ENCODE peak calls at places on chromosomes 1 and 21, in ten cellular contexts. One of them, this sample, is unnamed.

GRCh38 chr1:73452522-73452921 is 745.5 kb downstream of the LRRIQ3 start:
- DNase-seq in CD8-positive, alpha-beta memory T cell: no peak
- DNase-seq in fibroblast of the conjunctiva: no peak
- DNase-seq in psoas muscle: no peak
- DNase-seq in effector CD4-positive, alpha-beta T cell: no peak
- DNase-seq in MV-4-11: no peak
- DNase-seq in GM03348: no peak
- DNase-seq in cardiac muscle cell: no peak
- DNase-seq in SHP77: no peak
- DNase-seq in NAMALWA: no peak
- DNase-seq in this sample: no peak

GRCh38 chr21:41597227-41597626 is 89.3 kb upstream of the TMPRSS2 start:
- DNase-seq in CD8-positive, alpha-beta memory T cell: no peak
- DNase-seq in fibroblast of the conjunctiva: no peak
- DNase-seq in psoas muscle: no peak
- DNase-seq in effector CD4-positive, alpha-beta T cell: no peak
- DNase-seq in MV-4-11: no peak
- DNase-seq in GM03348: no peak
- DNase-seq in cardiac muscle cell: no peak
- DNase-seq in SHP77: no peak
- DNase-seq in NAMALWA: no peak
- DNase-seq in this sample: no peak

GRCh38 chr1:12435639-12436344 is 182.2 kb downstream of the DHRS3 start:
- DNase-seq in CD8-positive, alpha-beta memory T cell: no peak
- DNase-seq in fibroblast of the conjunctiva: no peak
- DNase-seq in psoas muscle: no peak
- DNase-seq in effector CD4-positive, alpha-beta T cell: no peak
- DNase-seq in MV-4-11: peak; percentile 75
- DNase-seq in GM03348: no peak
- DNase-seq in cardiac muscle cell: no peak
- DNase-seq in SHP77: no peak
- DNase-seq in NAMALWA: no peak
- DNase-seq in this sample: no peak

GRCh38 chr21:44813149-44813548 is 4.7 kb downstream of the SUMO3 start:
- DNase-seq in CD8-positive, alpha-beta memory T cell: no peak
- DNase-seq in fibroblast of the conjunctiva: no peak
- DNase-seq in psoas muscle: no peak
- DNase-seq in effector CD4-positive, alpha-beta T cell: no peak
- DNase-seq in MV-4-11: no peak
- DNase-seq in GM03348: no peak
- DNase-seq in cardiac muscle cell: no peak
- DNase-seq in SHP77: no peak
- DNase-seq in NAMALWA: no peak
- DNase-seq in this sample: no peak

GRCh38 chr1:168942165-168942564 is 164.3 kb upstream of the ATP1B1 start:
- DNase-seq in CD8-positive, alpha-beta memory T cell: no peak
- DNase-seq in fibroblast of the conjunctiva: no peak
- DNase-seq in psoas muscle: no peak
- DNase-seq in effector CD4-positive, alpha-beta T cell: no peak
- DNase-seq in MV-4-11: no peak
- DNase-seq in GM03348: no peak
- DNase-seq in cardiac muscle cell: no peak
- DNase-seq in SHP77: no peak
- DNase-seq in NAMALWA: no peak
- DNase-seq in this sample: no peak

GRCh38 chr1:28144203-28145135 is 32.0 kb downstream of the PTAFR start:
- DNase-seq in CD8-positive, alpha-beta memory T cell: no peak
- DNase-seq in fibroblast of the conjunctiva: no peak
- DNase-seq in psoas muscle: no peak
- DNase-seq in effector CD4-positive, alpha-beta T cell: no peak
- DNase-seq in MV-4-11: peak; percentile 67
- DNase-seq in GM03348: peak; percentile 45
- DNase-seq in cardiac muscle cell: no peak
- DNase-seq in SHP77: no peak
- DNase-seq in NAMALWA: peak; percentile 56
- DNase-seq in this sample: no peak

GRCh38 chr1:153963850-153964331 is 554 bp upstream of the SLC39A1 start:
- DNase-seq in CD8-positive, alpha-beta memory T cell: no peak
- DNase-seq in fibroblast of the conjunctiva: no peak
- DNase-seq in psoas muscle: peak; percentile 39
- DNase-seq in effector CD4-positive, alpha-beta T cell: no peak
- DNase-seq in MV-4-11: no peak
- DNase-seq in GM03348: peak; percentile 33
- DNase-seq in cardiac muscle cell: peak; percentile 63
- DNase-seq in SHP77: peak; percentile 53
- DNase-seq in NAMALWA: no peak
- DNase-seq in this sample: peak; percentile 63

GRCh38 chr1:62294211-62294610 is 25.0 kb downstream of the KANK4 start:
- DNase-seq in CD8-positive, alpha-beta memory T cell: no peak
- DNase-seq in fibroblast of the conjunctiva: no peak
- DNase-seq in psoas muscle: no peak
- DNase-seq in effector CD4-positive, alpha-beta T cell: no peak
- DNase-seq in MV-4-11: peak; percentile 4
- DNase-seq in GM03348: peak; percentile 27
- DNase-seq in cardiac muscle cell: no peak
- DNase-seq in SHP77: peak; percentile 70
- DNase-seq in NAMALWA: peak; percentile 50
- DNase-seq in this sample: no peak

GRCh38 chr1:156126701-156127534 is 12.4 kb downstream of the LMNA start:
- DNase-seq in CD8-positive, alpha-beta memory T cell: peak; percentile 76
- DNase-seq in fibroblast of the conjunctiva: no peak
- DNase-seq in psoas muscle: peak; percentile 61
- DNase-seq in effector CD4-positive, alpha-beta T cell: peak; percentile 79
- DNase-seq in MV-4-11: peak; percentile 100
- DNase-seq in GM03348: peak; percentile 80
- DNase-seq in cardiac muscle cell: no peak
- DNase-seq in SHP77: no peak
- DNase-seq in NAMALWA: peak; percentile 67
- DNase-seq in this sample: peak; percentile 70

GRCh38 chr1:3112526-3112925 is 43.5 kb downstream of the PRDM16 start:
- DNase-seq in CD8-positive, alpha-beta memory T cell: no peak
- DNase-seq in fibroblast of the conjunctiva: no peak
- DNase-seq in psoas muscle: no peak
- DNase-seq in effector CD4-positive, alpha-beta T cell: no peak
- DNase-seq in MV-4-11: no peak
- DNase-seq in GM03348: no peak
- DNase-seq in cardiac muscle cell: no peak
- DNase-seq in SHP77: no peak
- DNase-seq in NAMALWA: no peak
- DNase-seq in this sample: no peak

GRCh38 chr1:162279099-162279498 is 97.6 kb downstream of the SPATA46 start:
- DNase-seq in CD8-positive, alpha-beta memory T cell: no peak
- DNase-seq in fibroblast of the conjunctiva: no peak
- DNase-seq in psoas muscle: no peak
- DNase-seq in effector CD4-positive, alpha-beta T cell: no peak
- DNase-seq in MV-4-11: no peak
- DNase-seq in GM03348: no peak
- DNase-seq in cardiac muscle cell: peak; percentile 55
- DNase-seq in SHP77: peak; percentile 1
- DNase-seq in NAMALWA: no peak
- DNase-seq in this sample: no peak

GRCh38 chr1:73839922-73840321 is 358.1 kb downstream of the LRRIQ3 start:
- DNase-seq in CD8-positive, alpha-beta memory T cell: no peak
- DNase-seq in fibroblast of the conjunctiva: no peak
- DNase-seq in psoas muscle: no peak
- DNase-seq in effector CD4-positive, alpha-beta T cell: no peak
- DNase-seq in MV-4-11: no peak
- DNase-seq in GM03348: no peak
- DNase-seq in cardiac muscle cell: peak; percentile 41
- DNase-seq in SHP77: no peak
- DNase-seq in NAMALWA: peak; percentile 58
- DNase-seq in this sample: no peak

GRCh38 chr1:67053785-67054759 is at the start of gene SLC35D1:
- DNase-seq in CD8-positive, alpha-beta memory T cell: peak; percentile 70
- DNase-seq in fibroblast of the conjunctiva: no peak
- DNase-seq in psoas muscle: peak; percentile 82
- DNase-seq in effector CD4-positive, alpha-beta T cell: peak; percentile 56
- DNase-seq in MV-4-11: peak; percentile 58
- DNase-seq in GM03348: peak; percentile 82
- DNase-seq in cardiac muscle cell: peak; percentile 96
- DNase-seq in SHP77: peak; percentile 68
- DNase-seq in NAMALWA: peak; percentile 94
- DNase-seq in this sample: peak; percentile 87

GRCh38 chr1:27491748-27492700 is 2.1 kb upstream of the WASF2 start:
- DNase-seq in CD8-positive, alpha-beta memory T cell: no peak
- DNase-seq in fibroblast of the conjunctiva: no peak
- DNase-seq in psoas muscle: peak; percentile 41
- DNase-seq in effector CD4-positive, alpha-beta T cell: no peak
- DNase-seq in MV-4-11: peak; percentile 60
- DNase-seq in GM03348: peak; percentile 57
- DNase-seq in cardiac muscle cell: no peak
- DNase-seq in SHP77: no peak
- DNase-seq in NAMALWA: peak; percentile 38
- DNase-seq in this sample: peak; percentile 35

GRCh38 chr1:234528073-234528865 is 49.3 kb upstream of the TARBP1 start:
- DNase-seq in CD8-positive, alpha-beta memory T cell: no peak
- DNase-seq in fibroblast of the conjunctiva: no peak
- DNase-seq in psoas muscle: no peak
- DNase-seq in effector CD4-positive, alpha-beta T cell: no peak
- DNase-seq in MV-4-11: peak; percentile 80
- DNase-seq in GM03348: no peak
- DNase-seq in cardiac muscle cell: no peak
- DNase-seq in SHP77: no peak
- DNase-seq in NAMALWA: no peak
- DNase-seq in this sample: no peak

GRCh38 chr1:183069562-183070216 is 46.5 kb downstream of the LAMC1 start:
- DNase-seq in CD8-positive, alpha-beta memory T cell: no peak
- DNase-seq in fibroblast of the conjunctiva: no peak
- DNase-seq in psoas muscle: no peak
- DNase-seq in effector CD4-positive, alpha-beta T cell: no peak
- DNase-seq in MV-4-11: no peak
- DNase-seq in GM03348: no peak
- DNase-seq in cardiac muscle cell: no peak
- DNase-seq in SHP77: no peak
- DNase-seq in NAMALWA: peak; percentile 60
- DNase-seq in this sample: no peak

GRCh38 chr1:12208764-12209494 is 20.9 kb upstream of the VPS13D start:
- DNase-seq in CD8-positive, alpha-beta memory T cell: peak; percentile 81
- DNase-seq in fibroblast of the conjunctiva: peak; percentile 71
- DNase-seq in psoas muscle: peak; percentile 88
- DNase-seq in effector CD4-positive, alpha-beta T cell: peak; percentile 85
- DNase-seq in MV-4-11: peak; percentile 57
- DNase-seq in GM03348: peak; percentile 93
- DNase-seq in cardiac muscle cell: peak; percentile 88
- DNase-seq in SHP77: peak; percentile 47
- DNase-seq in NAMALWA: peak; percentile 94
- DNase-seq in this sample: peak; percentile 89

GRCh38 chr1:2311184-2312032 is 79.9 kb downstream of the MORN1 start:
- DNase-seq in CD8-positive, alpha-beta memory T cell: peak; percentile 42
- DNase-seq in fibroblast of the conjunctiva: peak; percentile 43
- DNase-seq in psoas muscle: peak; percentile 77
- DNase-seq in effector CD4-positive, alpha-beta T cell: peak; percentile 50
- DNase-seq in MV-4-11: no peak
- DNase-seq in GM03348: peak; percentile 76
- DNase-seq in cardiac muscle cell: peak; percentile 71
- DNase-seq in SHP77: peak; percentile 70
- DNase-seq in NAMALWA: peak; percentile 82
- DNase-seq in this sample: peak; percentile 76

GRCh38 chr1:6384962-6385672 is 8.4 kb downstream of the ACOT7 start:
- DNase-seq in CD8-positive, alpha-beta memory T cell: no peak
- DNase-seq in fibroblast of the conjunctiva: no peak
- DNase-seq in psoas muscle: no peak
- DNase-seq in effector CD4-positive, alpha-beta T cell: no peak
- DNase-seq in MV-4-11: no peak
- DNase-seq in GM03348: no peak
- DNase-seq in cardiac muscle cell: no peak
- DNase-seq in SHP77: no peak
- DNase-seq in NAMALWA: no peak
- DNase-seq in this sample: no peak

GRCh38 chr1:3352952-3353331 is 101.5 kb upstream of the ARHGEF16 start:
- DNase-seq in CD8-positive, alpha-beta memory T cell: no peak
- DNase-seq in fibroblast of the conjunctiva: peak; percentile 36
- DNase-seq in psoas muscle: no peak
- DNase-seq in effector CD4-positive, alpha-beta T cell: no peak
- DNase-seq in MV-4-11: no peak
- DNase-seq in GM03348: peak; percentile 36
- DNase-seq in cardiac muscle cell: no peak
- DNase-seq in SHP77: no peak
- DNase-seq in NAMALWA: no peak
- DNase-seq in this sample: peak; percentile 64

GRCh38 chr1:9294440-9294773 is 1.7 kb downstream of the SPSB1 start:
- DNase-seq in CD8-positive, alpha-beta memory T cell: no peak
- DNase-seq in fibroblast of the conjunctiva: no peak
- DNase-seq in psoas muscle: no peak
- DNase-seq in effector CD4-positive, alpha-beta T cell: no peak
- DNase-seq in MV-4-11: no peak
- DNase-seq in GM03348: peak; percentile 51
- DNase-seq in cardiac muscle cell: no peak
- DNase-seq in SHP77: no peak
- DNase-seq in NAMALWA: no peak
- DNase-seq in this sample: no peak

GRCh38 chr1:41305576-41306365 is 55.5 kb upstream of the FOXO6 start:
- DNase-seq in CD8-positive, alpha-beta memory T cell: no peak
- DNase-seq in fibroblast of the conjunctiva: no peak
- DNase-seq in psoas muscle: no peak
- DNase-seq in effector CD4-positive, alpha-beta T cell: no peak
- DNase-seq in MV-4-11: no peak
- DNase-seq in GM03348: no peak
- DNase-seq in cardiac muscle cell: peak; percentile 70
- DNase-seq in SHP77: no peak
- DNase-seq in NAMALWA: no peak
- DNase-seq in this sample: no peak

GRCh38 chr1:71339238-71339637 is 258.4 kb upstream of the ZRANB2 start:
- DNase-seq in CD8-positive, alpha-beta memory T cell: no peak
- DNase-seq in fibroblast of the conjunctiva: no peak
- DNase-seq in psoas muscle: no peak
- DNase-seq in effector CD4-positive, alpha-beta T cell: no peak
- DNase-seq in MV-4-11: peak; percentile 5
- DNase-seq in GM03348: no peak
- DNase-seq in cardiac muscle cell: no peak
- DNase-seq in SHP77: no peak
- DNase-seq in NAMALWA: peak; percentile 16
- DNase-seq in this sample: no peak

GRCh38 chr1:201653238-201653637 is 114.3 kb downstream of the NAV1 start:
- DNase-seq in CD8-positive, alpha-beta memory T cell: no peak
- DNase-seq in fibroblast of the conjunctiva: no peak
- DNase-seq in psoas muscle: no peak
- DNase-seq in effector CD4-positive, alpha-beta T cell: no peak
- DNase-seq in MV-4-11: peak; percentile 59
- DNase-seq in GM03348: no peak
- DNase-seq in cardiac muscle cell: no peak
- DNase-seq in SHP77: no peak
- DNase-seq in NAMALWA: peak; percentile 45
- DNase-seq in this sample: no peak

GRCh38 chr1:237031480-237031879 is 10.5 kb upstream of the RYR2 start:
- DNase-seq in CD8-positive, alpha-beta memory T cell: no peak
- DNase-seq in fibroblast of the conjunctiva: no peak
- DNase-seq in psoas muscle: no peak
- DNase-seq in effector CD4-positive, alpha-beta T cell: no peak
- DNase-seq in MV-4-11: no peak
- DNase-seq in GM03348: no peak
- DNase-seq in cardiac muscle cell: no peak
- DNase-seq in SHP77: no peak
- DNase-seq in NAMALWA: no peak
- DNase-seq in this sample: no peak

GRCh38 chr21:10273196-10273595 is 248.2 kb upstream of the TPTE start:
- DNase-seq in CD8-positive, alpha-beta memory T cell: no peak
- DNase-seq in fibroblast of the conjunctiva: no peak
- DNase-seq in psoas muscle: no peak
- DNase-seq in effector CD4-positive, alpha-beta T cell: no peak
- DNase-seq in MV-4-11: no peak
- DNase-seq in GM03348: no peak
- DNase-seq in cardiac muscle cell: no peak
- DNase-seq in SHP77: no peak
- DNase-seq in NAMALWA: no peak
- DNase-seq in this sample: no peak

GRCh38 chr1:227318852-227319607 is 738 bp upstream of the CDC42BPA start:
- DNase-seq in CD8-positive, alpha-beta memory T cell: no peak
- DNase-seq in fibroblast of the conjunctiva: no peak
- DNase-seq in psoas muscle: peak; percentile 32
- DNase-seq in effector CD4-positive, alpha-beta T cell: no peak
- DNase-seq in MV-4-11: no peak
- DNase-seq in GM03348: peak; percentile 63
- DNase-seq in cardiac muscle cell: peak; percentile 67
- DNase-seq in SHP77: peak; percentile 63
- DNase-seq in NAMALWA: no peak
- DNase-seq in this sample: peak; percentile 43

GRCh38 chr1:154944422-154945159 is 8.1 kb upstream of the PMVK start:
- DNase-seq in CD8-positive, alpha-beta memory T cell: no peak
- DNase-seq in fibroblast of the conjunctiva: no peak
- DNase-seq in psoas muscle: no peak
- DNase-seq in effector CD4-positive, alpha-beta T cell: no peak
- DNase-seq in MV-4-11: no peak
- DNase-seq in GM03348: no peak
- DNase-seq in cardiac muscle cell: no peak
- DNase-seq in SHP77: no peak
- DNase-seq in NAMALWA: peak; percentile 86
- DNase-seq in this sample: no peak

This sample was measured in transverse colon.